ENCODE peak calls at places on chromosomes 13 and 19, in nine cellular contexts. Q is esophagus muscularis mucosa, K is PC-9, U is psoas muscle, O is WERI-Rb-1, T is IMR-90, N is bronchial epithelial cell, M is heart left ventricle, C is neural progenitor cell. L is an unnamed sample.

GRCh38 chr13:40983725-40984669 is 35.1 kb downstream of the ELF1 start:
- DNase-seq in Q (no peak), K (no peak), U (no peak), O (no peak), T (no peak), N (peak; percentile 20), M (no peak), C (no peak), L (no peak)

GRCh38 chr19:1045247-1045603 is 5.3 kb downstream of the ABCA7 start:
- DNase-seq in Q (no peak), K (peak; percentile 87), U (peak; percentile 20), O (peak; percentile 80), T (no peak), N (peak; percentile 13), M (no peak), C (peak; percentile 60), L (peak; percentile 52)

GRCh38 chr19:38224014-38224862 is at the start of gene DPF1:
- DNase-seq in Q (no peak), K (peak; percentile 65), U (peak; percentile 39), O (peak; percentile 91), T (peak; percentile 56), N (peak; percentile 44), M (peak; percentile 60), C (peak; percentile 93), L (peak; percentile 88)

GRCh38 chr13:26386026-26386425 is 132.1 kb downstream of the CDK8 start:
- DNase-seq in Q (no peak), K (peak; percentile 55), U (no peak), O (no peak), T (no peak), N (peak; percentile 67), M (no peak), C (no peak), L (no peak)

GRCh38 chr19:821976-822773 is 420 bp upstream of the PLPPR3 start:
- DNase-seq in Q (no peak), K (no peak), U (no peak), O (no peak), T (no peak), N (no peak), M (no peak), C (peak; percentile 92), L (no peak)

GRCh38 chr13:39777527-39778061 is 122.1 kb downstream of the COG6 start:
- DNase-seq in Q (no peak), K (peak; percentile 69), U (no peak), O (peak; percentile 8), T (peak; percentile 90), N (peak; percentile 94), M (peak; percentile 31), C (peak; percentile 41), L (peak; percentile 51)

GRCh38 chr13:29679357-29680050 is 84.0 kb upstream of the SLC7A1 start:
- DNase-seq in Q (no peak), K (no peak), U (peak; percentile 15), O (no peak), T (no peak), N (no peak), M (peak; percentile 82), C (no peak), L (no peak)

GRCh38 chr19:52343548-52343947 is 7.5 kb downstream of the ZNF610 start:
- DNase-seq in Q (no peak), K (no peak), U (peak; percentile 19), O (peak; percentile 89), T (peak; percentile 13), N (peak; percentile 4), M (peak; percentile 65), C (peak; percentile 85), L (no peak)

GRCh38 chr19:12481781-12482504 is 2.7 kb downstream of the ZNF709 start:
- DNase-seq in Q (no peak), K (no peak), U (no peak), O (no peak), T (no peak), N (no peak), M (no peak), C (no peak), L (no peak)

GRCh38 chr13:64675256-64675892 is 2554.8 kb downstream of the PCDH9 start:
- DNase-seq in Q (no peak), K (peak; percentile 84), U (no peak), O (no peak), T (peak; percentile 77), N (peak; percentile 86), M (no peak), C (no peak), L (peak; percentile 3)

GRCh38 chr19:46489445-46490272 is 6.0 kb downstream of the PNMA8B start:
- DNase-seq in Q (no peak), K (no peak), U (peak; percentile 65), O (no peak), T (peak; percentile 62), N (no peak), M (peak; percentile 63), C (peak; percentile 67), L (no peak)

GRCh38 chr19:4234142-4234861 is 5.0 kb downstream of the EBI3 start:
- DNase-seq in Q (no peak), K (no peak), U (no peak), O (no peak), T (no peak), N (no peak), M (no peak), C (no peak), L (no peak)

DNA sequence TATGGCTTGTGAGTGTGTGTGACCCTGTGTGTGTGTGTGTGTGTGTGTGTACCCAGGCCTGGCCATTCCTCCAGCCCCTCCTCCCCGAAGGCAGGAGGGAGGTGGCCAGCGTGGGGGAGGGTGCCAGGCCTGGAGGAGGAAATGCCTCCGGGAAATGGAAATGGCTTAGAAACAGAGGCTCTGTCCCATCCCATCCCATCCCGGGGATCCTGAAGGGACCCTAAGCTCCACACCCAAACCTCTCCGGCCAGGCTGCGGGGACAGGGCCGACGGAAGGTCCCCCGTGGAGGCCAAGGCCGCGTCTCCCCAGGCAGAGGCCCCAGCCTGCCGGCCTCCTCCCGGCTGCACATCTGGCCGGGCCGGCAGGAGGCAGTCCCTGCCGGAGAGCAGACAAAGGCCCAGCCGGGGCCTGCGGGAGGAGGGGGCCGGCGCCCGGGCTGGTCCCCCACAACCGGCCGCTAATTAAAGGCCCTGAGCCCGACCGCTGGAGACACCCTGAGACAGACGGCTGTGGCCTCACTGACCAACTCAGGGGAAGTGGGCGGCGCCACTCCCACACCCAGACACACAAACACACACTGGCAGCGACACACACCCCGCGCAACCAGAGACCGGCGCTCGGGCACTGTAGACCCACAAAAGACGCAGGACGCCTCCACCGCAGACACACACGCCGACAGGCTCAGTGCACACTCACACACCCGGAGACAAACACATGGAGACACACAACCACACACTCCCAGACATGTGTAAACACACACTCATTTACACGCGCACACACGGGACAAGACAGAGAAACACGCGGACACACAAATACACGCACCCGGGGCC is 1.1 kb downstream of the ADAMTS10 start:
- DNase-seq in Q (no peak), K (no peak), U (peak; percentile 73), O (peak; percentile 35), T (peak; percentile 60), N (no peak), M (peak; percentile 76), C (peak; percentile 92), L (peak; percentile 89)
- H3K4me3 ChIP-seq in Q (peak overlapping the region; percentile 65), K (no peak overlapping the region), U (peak overlapping the region; percentile 66), O (peak overlapping the region; percentile 58), T (peak overlapping the region; percentile 94), N (no peak overlapping the region), M (peak overlapping the region; percentile 81), C (peak overlapping the region; percentile 76), L (peak overlapping the region; percentile 65)

GRCh38 chr19:50820549-50821247 is 2.9 kb downstream of the KLK1 start:
- DNase-seq in Q (no peak), K (no peak), U (no peak), O (peak; percentile 65), T (no peak), N (no peak), M (no peak), C (no peak), L (no peak)

GRCh38 chr19:50818859-50819472 is 4.6 kb downstream of the KLK1 start:
- DNase-seq in Q (no peak), K (no peak), U (no peak), O (no peak), T (no peak), N (no peak), M (no peak), C (no peak), L (no peak)

GRCh38 chr19:50819636-50820035 is 4.0 kb downstream of the KLK1 start:
- DNase-seq in Q (no peak), K (no peak), U (no peak), O (no peak), T (no peak), N (no peak), M (no peak), C (no peak), L (no peak)

GRCh38 chr19:50821248-50821612 is 2.4 kb downstream of the KLK1 start:
- DNase-seq in Q (no peak), K (no peak), U (no peak), O (no peak), T (no peak), N (no peak), M (no peak), C (no peak), L (no peak)

GRCh38 chr19:50820086-50820485 is 3.5 kb downstream of the KLK1 start:
- DNase-seq in Q (no peak), K (no peak), U (no peak), O (no peak), T (no peak), N (no peak), M (no peak), C (no peak), L (no peak)
- H3K27me3 ChIP-seq in Q (no peaks in the 10 kb centered on the region), K (peaks cover 98% of the 10 kb centered on the region), U (peaks cover 78% of the 10 kb centered on the region), O (peaks cover 6% of the 10 kb centered on the region), T (peaks cover 43% of the 10 kb centered on the region), N (peaks cover 9% of the 10 kb centered on the region), M (peaks cover 45% of the 10 kb centered on the region), C (peaks cover 95% of the 10 kb centered on the region), L (peaks cover 53% of the 10 kb centered on the region)

DNA sequence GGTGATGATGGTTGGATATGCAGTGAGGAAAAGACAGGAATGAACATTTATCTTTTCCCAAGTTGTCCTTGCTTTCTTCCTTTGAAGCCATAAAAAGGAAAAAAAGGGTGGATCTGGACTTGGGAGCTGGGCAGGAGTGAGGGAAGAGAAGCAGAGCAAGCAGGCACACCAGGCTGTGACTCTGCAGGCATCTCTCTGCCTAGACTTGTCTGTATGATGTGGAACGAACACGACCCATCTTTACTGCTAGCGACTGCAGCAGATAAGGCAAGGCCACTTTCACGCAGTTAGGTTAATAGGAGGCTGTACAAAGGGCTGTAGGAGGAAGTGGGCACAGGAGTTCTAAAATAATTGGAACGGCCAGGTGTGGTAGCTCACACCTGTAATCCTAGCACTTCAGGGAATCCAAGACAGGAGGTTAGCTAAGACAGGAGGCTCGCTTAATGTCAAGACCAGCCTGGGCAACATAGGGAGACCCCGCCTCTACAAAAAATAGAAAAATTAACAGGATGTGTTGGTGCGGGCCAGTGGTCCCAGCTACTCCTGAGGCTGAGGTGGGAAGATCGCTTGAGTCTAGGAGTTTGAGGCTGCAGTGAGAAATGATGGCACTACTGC is 961 bp upstream of the URI1 start:
- DNase-seq in Q (no peak), K (no peak), U (no peak), O (no peak), T (no peak), N (peak; percentile 45), M (no peak), C (no peak), L (no peak)
- H3K4me3 ChIP-seq in Q (peak overlapping the region; percentile 91), K (no peak overlapping the region), U (peak overlapping the region; percentile 82), O (no peak overlapping the region), T (no peak overlapping the region), N (no peak overlapping the region), M (peak overlapping the region; percentile 95), C (no peak overlapping the region), L (no peak overlapping the region)

DNA sequence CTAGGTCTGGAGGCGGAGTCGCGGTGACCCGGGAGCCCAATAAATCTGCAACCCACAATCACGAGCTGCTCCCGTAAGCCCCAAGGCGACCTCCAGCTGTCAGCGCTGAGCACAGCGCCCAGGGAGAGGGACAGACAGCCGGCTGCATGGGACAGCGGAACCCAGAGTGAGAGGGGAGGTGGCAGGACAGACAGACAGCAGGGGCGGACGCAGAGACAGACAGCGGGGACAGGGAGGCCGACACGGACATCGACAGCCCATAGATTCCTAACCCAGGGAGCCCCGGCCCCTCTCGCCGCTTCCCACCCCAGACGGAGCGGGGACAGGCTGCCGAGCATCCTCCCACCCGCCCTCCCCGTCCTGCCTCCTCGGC is at the start of gene SLC5A5:
- DNase-seq in Q (no peak), K (no peak), U (no peak), O (peak; percentile 73), T (no peak), N (no peak), M (no peak), C (peak; percentile 45), L (no peak)
- H3K27me3 ChIP-seq in Q (peaks cover 8% of the 10 kb centered on the region), K (peaks cover 4% of the 10 kb centered on the region), U (peaks cover 71% of the 10 kb centered on the region), O (no peaks in the 10 kb centered on the region), T (peaks cover 53% of the 10 kb centered on the region), N (peaks cover 23% of the 10 kb centered on the region), M (peaks cover 52% of the 10 kb centered on the region), C (peaks cover 57% of the 10 kb centered on the region), L (peaks cover 8% of the 10 kb centered on the region)

L was measured in MG63.